ENCODE peak calls at places on chromosomes 5 and 9, in six cellular contexts. I is T-helper 9 cell, X is upper lobe of right lung, N is ecto neural progenitor cell, P is body of pancreas, M is fibroblast of pulmonary artery. J is an unnamed sample.

GRCh38 chr5:120516799-120517198 is 52.7 kb downstream of the PRR16 start:
- DNase-seq in I (no peak), X (no peak), N (no peak), P (no peak), M (peak), J (no peak)

GRCh38 chr9:137785704-137786161 is 91.8 kb upstream of the CACNA1B start:
- DNase-seq in I (no peak), X (peak), N (no peak), P (no peak), M (no peak), J (no peak)

GRCh38 chr9:109238677-109239076 is 71.6 kb upstream of the FRRS1L start:
- DNase-seq in I (no peak), X (no peak), N (no peak), P (no peak), M (no peak), J (no peak)

GRCh38 chr5:52657231-52657645 is 130.5 kb upstream of the ITGA1 start:
- DNase-seq in I (no peak), X (no peak), N (no peak), P (no peak), M (peak), J (peak)

GRCh38 chr5:1021136-1021968 is 12.8 kb downstream of the NKD2 start:
- DNase-seq in I (no peak), X (no peak), N (no peak), P (no peak), M (no peak), J (no peak)

GRCh38 chr9:134639994-134640393 is 1.6 kb upstream of the COL5A1 start:
- DNase-seq in I (no peak), X (no peak), N (no peak), P (no peak), M (no peak), J (no peak)

GRCh38 chr5:150753463-150753862 is 5.4 kb downstream of the DCTN4 start:
- DNase-seq in I (no peak), X (no peak), N (no peak), P (no peak), M (no peak), J (no peak)

GRCh38 chr9:115939065-115939765 is 214.4 kb upstream of the PAPPA start:
- DNase-seq in I (no peak), X (no peak), N (no peak), P (no peak), M (peak), J (no peak)

GRCh38 chr9:130301483-130302286 is 36.1 kb downstream of the HMCN2 start:
- DNase-seq in I (no peak), X (no peak), N (no peak), P (peak), M (no peak), J (no peak)

GRCh38 chr5:171418316-171418981 is 998 bp upstream of the FGF18 start:
- DNase-seq in I (peak), X (peak), N (peak), P (peak), M (peak), J (peak)

GRCh38 chr5:173213236-173213933 is 21.6 kb downstream of the NKX2-5 start:
- DNase-seq in I (no peak), X (peak), N (no peak), P (no peak), M (no peak), J (no peak)

GRCh38 chr9:7186175-7186574 is 428.4 kb downstream of the KDM4C start:
- DNase-seq in I (no peak), X (no peak), N (no peak), P (no peak), M (peak), J (no peak)

GRCh38 chr9:107807183-107807582 is 317.6 kb upstream of the KLF4 start:
- DNase-seq in I (no peak), X (no peak), N (no peak), P (no peak), M (peak), J (no peak)

GRCh38 chr5:6222121-6222520 is 156.2 kb downstream of the MED10 start:
- DNase-seq in I (no peak), X (no peak), N (no peak), P (no peak), M (no peak), J (no peak)

GRCh38 chr5:62386824-62387223 is 16.9 kb downstream of the DIMT1 start:
- DNase-seq in I (no peak), X (no peak), N (no peak), P (no peak), M (peak), J (no peak)

GRCh38 chr5:96157841-96158291 is 196.2 kb upstream of the ELL2 start:
- DNase-seq in I (no peak), X (no peak), N (no peak), P (no peak), M (no peak), J (no peak)

GRCh38 chr5:98568336-98568735 is 205.1 kb upstream of the RGMB start:
- DNase-seq in I (no peak), X (no peak), N (no peak), P (no peak), M (no peak), J (no peak)

GRCh38 chr5:141412853-141413539 is at the start of gene PCDHGA10:
- DNase-seq in I (peak), X (no peak), N (no peak), P (no peak), M (peak), J (no peak)

GRCh38 chr9:99055384-99055783 is 49.5 kb upstream of the TGFBR1 start:
- DNase-seq in I (no peak), X (no peak), N (no peak), P (peak), M (no peak), J (no peak)

GRCh38 chr9:6757988-6758417 is 230 bp downstream of the KDM4C start:
- DNase-seq in I (no peak), X (no peak), N (no peak), P (no peak), M (no peak), J (no peak)